ENCODE peak calls at places on chromosomes 13 and 19, in eight cellular contexts. One of them, this sample, is unnamed.

GRCh38 chr19:5289060-5289990 is 51.3 kb downstream of the PTPRS start:
- DNase-seq in H1: no peak
- DNase-seq in HCT116: no peak
- DNase-seq in IMR-90: no peak
- DNase-seq in tibial nerve: no peak
- DNase-seq in A549: no peak
- DNase-seq in lower leg skin: no peak
- DNase-seq in gastrocnemius medialis: no peak
- DNase-seq in this sample: no peak

GRCh38 chr13:108785844-108786243 is 156.4 kb downstream of the MYO16 start:
- DNase-seq in H1: no peak
- DNase-seq in HCT116: no peak
- DNase-seq in IMR-90: no peak
- DNase-seq in tibial nerve: no peak
- DNase-seq in A549: no peak
- DNase-seq in lower leg skin: no peak
- DNase-seq in gastrocnemius medialis: no peak
- DNase-seq in this sample: no peak

GRCh38 chr19:10338940-10339339 is 484 bp downstream of the ICAM3 start:
- DNase-seq in H1: no peak
- DNase-seq in HCT116: no peak
- DNase-seq in IMR-90: no peak
- DNase-seq in tibial nerve: no peak
- DNase-seq in A549: no peak
- DNase-seq in lower leg skin: no peak
- DNase-seq in gastrocnemius medialis: no peak
- DNase-seq in this sample: no peak

GRCh38 chr13:42814868-42815267 is 33.5 kb downstream of the FAM216B start:
- DNase-seq in H1: no peak
- DNase-seq in HCT116: no peak
- DNase-seq in IMR-90: peak; percentile 94
- DNase-seq in tibial nerve: no peak
- DNase-seq in A549: peak; percentile 3
- DNase-seq in lower leg skin: no peak
- DNase-seq in gastrocnemius medialis: no peak
- DNase-seq in this sample: no peak

GRCh38 chr13:49499889-49500660 is 4.3 kb downstream of the PHF11 start:
- DNase-seq in H1: no peak
- DNase-seq in HCT116: no peak
- DNase-seq in IMR-90: peak; percentile 90
- DNase-seq in tibial nerve: no peak
- DNase-seq in A549: no peak
- DNase-seq in lower leg skin: no peak
- DNase-seq in gastrocnemius medialis: no peak
- DNase-seq in this sample: no peak

GRCh38 chr19:39444598-39445257 is 654 bp upstream of the SUPT5H start:
- DNase-seq in H1: no peak
- DNase-seq in HCT116: no peak
- DNase-seq in IMR-90: no peak
- DNase-seq in tibial nerve: no peak
- DNase-seq in A549: no peak
- DNase-seq in lower leg skin: no peak
- DNase-seq in gastrocnemius medialis: no peak
- DNase-seq in this sample: no peak

GRCh38 chr13:42883771-42884170 is 102.4 kb downstream of the FAM216B start:
- DNase-seq in H1: peak; percentile 42
- DNase-seq in HCT116: peak; percentile 2
- DNase-seq in IMR-90: peak; percentile 33
- DNase-seq in tibial nerve: no peak
- DNase-seq in A549: no peak
- DNase-seq in lower leg skin: no peak
- DNase-seq in gastrocnemius medialis: peak; percentile 22
- DNase-seq in this sample: no peak

GRCh38 chr19:48739400-48739825 is 997 bp downstream of the RASIP1 start:
- DNase-seq in H1: no peak
- DNase-seq in HCT116: no peak
- DNase-seq in IMR-90: no peak
- DNase-seq in tibial nerve: no peak
- DNase-seq in A549: no peak
- DNase-seq in lower leg skin: no peak
- DNase-seq in gastrocnemius medialis: no peak
- DNase-seq in this sample: no peak

GRCh38 chr19:38877781-38878574 is at the start of gene RINL:
- DNase-seq in H1: no peak
- DNase-seq in HCT116: no peak
- DNase-seq in IMR-90: no peak
- DNase-seq in tibial nerve: no peak
- DNase-seq in A549: no peak
- DNase-seq in lower leg skin: no peak
- DNase-seq in gastrocnemius medialis: no peak
- DNase-seq in this sample: peak; percentile 84

GRCh38 chr19:4678881-4679379 is 8.8 kb upstream of the MYDGF start:
- DNase-seq in H1: peak; percentile 90
- DNase-seq in HCT116: peak; percentile 51
- DNase-seq in IMR-90: no peak
- DNase-seq in tibial nerve: no peak
- DNase-seq in A549: no peak
- DNase-seq in lower leg skin: no peak
- DNase-seq in gastrocnemius medialis: no peak
- DNase-seq in this sample: no peak

GRCh38 chr19:38946229-38947010 is 15.7 kb downstream of the MRPS12 start:
- DNase-seq in H1: no peak
- DNase-seq in HCT116: no peak
- DNase-seq in IMR-90: no peak
- DNase-seq in tibial nerve: no peak
- DNase-seq in A549: no peak
- DNase-seq in lower leg skin: no peak
- DNase-seq in gastrocnemius medialis: no peak
- DNase-seq in this sample: no peak

GRCh38 chr19:18778826-18779354 is 12.2 kb downstream of the COMP start:
- DNase-seq in H1: no peak
- DNase-seq in HCT116: no peak
- DNase-seq in IMR-90: no peak
- DNase-seq in tibial nerve: no peak
- DNase-seq in A549: no peak
- DNase-seq in lower leg skin: no peak
- DNase-seq in gastrocnemius medialis: no peak
- DNase-seq in this sample: no peak

GRCh38 chr13:105587786-105588185 is 947.7 kb downstream of the EFNB2 start:
- DNase-seq in H1: no peak
- DNase-seq in HCT116: peak; percentile 66
- DNase-seq in IMR-90: peak; percentile 2
- DNase-seq in tibial nerve: no peak
- DNase-seq in A549: peak; percentile 14
- DNase-seq in lower leg skin: no peak
- DNase-seq in gastrocnemius medialis: no peak
- DNase-seq in this sample: no peak

GRCh38 chr19:8252922-8253589 is 43.9 kb downstream of the CERS4 start:
- DNase-seq in H1: peak; percentile 98
- DNase-seq in HCT116: peak; percentile 51
- DNase-seq in IMR-90: peak; percentile 70
- DNase-seq in tibial nerve: peak; percentile 87
- DNase-seq in A549: peak; percentile 74
- DNase-seq in lower leg skin: peak; percentile 95
- DNase-seq in gastrocnemius medialis: peak; percentile 69
- DNase-seq in this sample: peak; percentile 92

GRCh38 chr19:38544569-38545315 is 73.0 kb downstream of the MAP4K1 start:
- DNase-seq in H1: no peak
- DNase-seq in HCT116: peak; percentile 56
- DNase-seq in IMR-90: peak; percentile 5
- DNase-seq in tibial nerve: no peak
- DNase-seq in A549: no peak
- DNase-seq in lower leg skin: no peak
- DNase-seq in gastrocnemius medialis: no peak
- DNase-seq in this sample: no peak

GRCh38 chr19:33734913-33735312 is 61.8 kb upstream of the KCTD15 start:
- DNase-seq in H1: no peak
- DNase-seq in HCT116: no peak
- DNase-seq in IMR-90: no peak
- DNase-seq in tibial nerve: no peak
- DNase-seq in A549: no peak
- DNase-seq in lower leg skin: no peak
- DNase-seq in gastrocnemius medialis: no peak
- DNase-seq in this sample: no peak

GRCh38 chr13:23469901-23470525 is 36.5 kb upstream of the SACS start:
- DNase-seq in H1: no peak
- DNase-seq in HCT116: no peak
- DNase-seq in IMR-90: peak; percentile 83
- DNase-seq in tibial nerve: no peak
- DNase-seq in A549: no peak
- DNase-seq in lower leg skin: no peak
- DNase-seq in gastrocnemius medialis: no peak
- DNase-seq in this sample: no peak

DNA sequence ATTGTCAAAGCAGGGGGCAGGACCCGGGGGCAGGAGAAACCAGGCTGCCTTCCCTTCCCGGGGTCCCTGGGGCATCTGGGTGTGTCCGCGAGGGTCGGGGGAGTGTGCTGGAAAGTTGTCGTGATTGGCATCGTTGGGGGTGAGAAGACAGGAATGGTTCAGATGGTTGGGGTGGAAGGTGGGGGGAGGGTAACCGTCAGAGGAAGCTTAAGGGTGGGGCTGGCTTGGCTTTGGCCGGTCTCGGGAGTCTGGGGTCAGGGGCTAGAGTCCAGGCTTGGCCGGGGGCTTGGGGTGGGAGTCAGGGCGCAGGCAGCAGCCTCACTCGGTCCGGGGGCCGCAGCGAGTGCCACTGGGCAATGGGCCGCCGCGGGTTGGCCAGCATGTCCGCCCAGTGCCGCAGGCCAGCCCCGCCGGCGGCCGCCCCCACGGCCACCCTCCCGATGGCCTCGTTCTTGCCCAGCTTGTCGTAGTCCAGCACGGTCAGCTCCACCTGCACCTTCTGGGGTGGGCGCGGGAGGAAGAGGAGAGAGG is 6.8 kb upstream of the DNAAF3 start:
- DNase-seq in H1: no peak
- DNase-seq in HCT116: no peak
- DNase-seq in IMR-90: no peak
- DNase-seq in tibial nerve: no peak
- DNase-seq in A549: no peak
- DNase-seq in lower leg skin: no peak
- DNase-seq in gastrocnemius medialis: no peak
- DNase-seq in this sample: no peak
- TF ChIP-seq POLR2A in H1: no peak
- TF ChIP-seq POLR2A in HCT116: no peak
- TF ChIP-seq POLR2A in IMR-90: no peak
- TF ChIP-seq POLR2A in tibial nerve: no peak
- TF ChIP-seq POLR2A in A549: no peak
- TF ChIP-seq POLR2A in lower leg skin: no peak
- TF ChIP-seq POLR2A in gastrocnemius medialis: no peak
- TF ChIP-seq POLR2A in this sample: no peak

GRCh38 chr13:76886292-76887061 is at the start of gene KCTD12:
- DNase-seq in H1: no peak
- DNase-seq in HCT116: peak; percentile 24
- DNase-seq in IMR-90: peak; percentile 73
- DNase-seq in tibial nerve: peak; percentile 78
- DNase-seq in A549: peak; percentile 14
- DNase-seq in lower leg skin: peak; percentile 97
- DNase-seq in gastrocnemius medialis: peak; percentile 67
- DNase-seq in this sample: peak; percentile 56
- TF ChIP-seq POLR2A in H1: no peak
- TF ChIP-seq POLR2A in HCT116: no peak
- TF ChIP-seq POLR2A in IMR-90: no peak
- TF ChIP-seq POLR2A in tibial nerve: peak; percentile 94
- TF ChIP-seq POLR2A in A549: peak; percentile 36
- TF ChIP-seq POLR2A in lower leg skin: no peak
- TF ChIP-seq POLR2A in gastrocnemius medialis: peak; percentile 60
- TF ChIP-seq POLR2A in this sample: peak; percentile 57

DNA sequence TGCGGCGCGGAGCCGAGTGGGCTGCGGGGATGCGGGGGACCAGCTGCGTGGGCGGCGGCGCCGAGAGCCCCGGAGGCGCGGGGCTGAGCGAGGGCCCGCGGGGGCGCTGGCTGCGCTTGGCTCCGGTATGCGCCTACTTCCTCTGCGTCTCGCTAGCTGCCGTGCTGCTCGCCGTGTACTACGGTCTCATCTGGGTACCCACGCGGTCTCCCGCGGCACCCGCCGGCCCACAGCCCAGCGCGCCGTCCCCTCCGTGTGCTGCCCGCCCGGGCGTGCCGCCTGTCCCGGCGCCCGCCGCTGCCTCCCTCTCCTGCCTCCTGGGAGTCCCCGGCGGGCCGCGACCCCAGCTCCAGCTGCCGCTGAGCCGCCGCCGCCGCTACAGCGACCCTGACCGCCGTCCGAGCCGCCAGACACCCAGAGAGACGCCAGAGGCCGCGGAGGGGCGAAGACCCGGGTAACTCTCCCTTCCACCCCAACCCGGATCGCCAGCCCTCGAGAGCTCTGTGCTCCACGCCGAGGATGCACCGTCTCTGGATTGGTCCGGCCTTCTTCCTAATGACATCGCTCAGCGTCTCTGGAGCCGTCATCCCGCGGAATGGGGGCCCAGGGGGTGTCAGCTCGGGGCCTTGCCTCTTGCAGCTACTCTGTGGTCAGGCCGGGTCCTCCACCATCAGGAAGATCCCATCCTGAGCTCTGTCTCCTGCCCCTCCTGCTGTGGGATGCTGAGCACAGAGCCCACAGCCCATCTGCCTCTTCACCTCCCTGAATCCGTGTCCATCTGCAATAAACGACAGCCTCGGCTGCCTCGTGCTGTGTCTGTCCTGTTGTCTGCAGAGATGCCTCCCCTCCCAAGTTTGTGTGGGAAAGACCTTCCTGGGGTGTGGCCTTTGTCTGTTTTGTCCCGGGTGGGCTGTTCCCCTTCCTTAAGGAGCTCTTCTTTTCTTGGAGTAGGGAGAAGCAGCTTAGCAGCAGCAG is 493 bp downstream of the INAFM1 start:
- DNase-seq in H1: peak; percentile 77
- DNase-seq in HCT116: no peak
- DNase-seq in IMR-90: no peak
- DNase-seq in tibial nerve: no peak
- DNase-seq in A549: no peak
- DNase-seq in lower leg skin: peak; percentile 92
- DNase-seq in gastrocnemius medialis: no peak
- DNase-seq in this sample: no peak
- TF ChIP-seq POLR2A in H1: no peak
- TF ChIP-seq POLR2A in HCT116: no peak
- TF ChIP-seq POLR2A in IMR-90: peak; percentile 13
- TF ChIP-seq POLR2A in tibial nerve: no peak
- TF ChIP-seq POLR2A in A549: no peak
- TF ChIP-seq POLR2A in lower leg skin: no peak
- TF ChIP-seq POLR2A in gastrocnemius medialis: no peak
- TF ChIP-seq POLR2A in this sample: no peak

DNA sequence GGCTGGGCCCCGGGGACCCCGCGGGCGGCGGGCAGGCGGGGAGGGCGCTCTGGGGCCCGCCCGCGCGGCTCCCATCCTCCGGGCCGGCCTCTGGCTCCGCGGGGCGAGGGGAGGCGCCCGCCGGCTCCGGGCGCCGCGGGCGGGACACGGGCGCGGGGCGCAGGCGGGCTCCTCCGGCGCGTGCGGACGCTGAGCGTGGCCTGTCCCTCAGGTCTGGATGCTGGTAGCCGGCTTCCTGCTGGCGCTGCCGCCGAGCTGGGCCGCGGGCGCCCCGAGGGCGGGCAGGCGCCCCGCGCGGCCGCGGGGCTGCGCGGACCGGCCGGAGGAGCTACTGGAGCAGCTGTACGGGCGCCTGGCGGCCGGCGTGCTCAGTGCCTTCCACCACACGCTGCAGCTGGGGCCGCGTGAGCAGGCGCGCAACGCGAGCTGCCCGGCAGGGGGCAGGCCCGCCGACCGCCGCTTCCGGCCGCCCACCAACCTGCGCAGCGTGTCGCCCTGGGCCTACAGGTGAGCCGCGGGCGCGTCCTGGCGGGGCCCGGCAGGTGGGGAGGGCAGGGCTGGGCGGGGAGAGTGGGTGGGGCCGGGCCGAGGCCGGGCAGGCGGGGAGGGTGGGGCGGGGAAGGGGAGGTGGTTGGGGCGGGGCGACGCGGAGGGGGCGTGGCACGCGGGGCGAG is 423 bp downstream of the IL17D start:
- DNase-seq in H1: peak; percentile 83
- DNase-seq in HCT116: peak; percentile 66
- DNase-seq in IMR-90: peak; percentile 82
- DNase-seq in tibial nerve: no peak
- DNase-seq in A549: peak; percentile 75
- DNase-seq in lower leg skin: peak; percentile 92
- DNase-seq in gastrocnemius medialis: peak; percentile 65
- DNase-seq in this sample: peak; percentile 94
- TF ChIP-seq POLR2A in H1: no peak
- TF ChIP-seq POLR2A in HCT116: no peak
- TF ChIP-seq POLR2A in IMR-90: peak; percentile 29
- TF ChIP-seq POLR2A in tibial nerve: no peak
- TF ChIP-seq POLR2A in A549: peak; percentile 17
- TF ChIP-seq POLR2A in lower leg skin: no peak
- TF ChIP-seq POLR2A in gastrocnemius medialis: peak; percentile 68
- TF ChIP-seq POLR2A in this sample: no peak